ENCODE peak calls at places on chromosomes 7 and 10, in six cellular contexts. N is foreskin fibroblast; I is Caki2; X is Peyer's patch; L is activated CD8-positive, alpha-beta memory T cell treated with anti-CD3 and anti-CD28 coated beads for 24 hours; Q is posterior cingulate gyrus. E is an unnamed sample.

GRCh38 chr10:61606971-61607907 is 55.5 kb upstream of the CABCOCO1 start:
- DNase-seq in I (no peak), X (no peak), N (no peak), Q (no peak), L (no peak), E (peak; percentile 38)

GRCh38 chr10:18436902-18437301 is 214.5 kb downstream of the NSUN6 start:
- DNase-seq in N (no peak), L (no peak), Q (no peak), I (no peak), X (no peak), E (no peak)

GRCh38 chr10:133445268-133445732 is 8.4 kb upstream of the SCART1 start:
- DNase-seq in Q (peak; percentile 81), N (no peak), I (no peak), L (no peak), X (no peak), E (no peak)

GRCh38 chr7:140640727-140641531 is at the start of gene DENND2A:
- DNase-seq in X (peak; percentile 66), I (no peak), N (peak; percentile 71), L (no peak), Q (peak; percentile 97), E (peak; percentile 45)

GRCh38 chr10:80702143-80702542 is 164.4 kb downstream of the SH2D4B start:
- DNase-seq in X (no peak), L (no peak), I (no peak), Q (peak; percentile 93), N (no peak), E (no peak)

GRCh38 chr7:46545790-46546189 is 624.7 kb upstream of the IGFBP3 start:
- DNase-seq in I (peak; percentile 89), X (no peak), L (no peak), N (peak; percentile 75), Q (no peak), E (peak; percentile 63)

GRCh38 chr10:18795549-18795948 is 136.3 kb downstream of the ARL5B start:
- DNase-seq in N (no peak), I (no peak), L (no peak), Q (peak; percentile 78), X (no peak), E (no peak)

GRCh38 chr10:71864861-71865473 is 13.9 kb upstream of the PSAP start:
- DNase-seq in I (peak; percentile 75), N (peak; percentile 89), L (no peak), X (peak; percentile 13), Q (peak; percentile 53), E (peak; percentile 76)

GRCh38 chr7:14321947-14322346 is 332.5 kb upstream of the ETV1 start:
- DNase-seq in N (no peak), Q (no peak), I (no peak), X (no peak), L (no peak), E (no peak)

GRCh38 chr7:68070992-68071391 is 1074.4 kb downstream of the TYW1 start:
- DNase-seq in X (no peak), Q (no peak), N (no peak), L (no peak), I (no peak), E (no peak)

GRCh38 chr7:47405921-47406765 is 175.8 kb downstream of the TNS3 start:
- DNase-seq in I (peak; percentile 57), Q (peak; percentile 86), L (no peak), X (peak; percentile 85), N (peak; percentile 28), E (peak; percentile 46)

E was measured in fibroblast of the aortic adventitia.